ENCODE peak calls at places on chromosome 22, in seven cellular contexts. M is cortex of kidney, K is mesothelial cell of epicardium, S is glomerular endothelial cell, U is IMR-90, H is MM.1S, X is head of caudate nucleus. T is an unnamed sample.

GRCh38 chr22:49569286-49570031 is 258.2 kb downstream of the BRD1 start:
- DNase-seq in K (no peak), S (no peak), U (no peak), X (no peak), H (no peak), M (no peak), T (no peak)

GRCh38 chr22:41028841-41029240 is 63.6 kb upstream of the EP300 start:
- DNase-seq in S (no peak), H (no peak), M (no peak), X (no peak), K (no peak), U (peak), T (peak)

GRCh38 chr22:29219881-29220670 is 14.4 kb downstream of the EMID1 start:
- DNase-seq in X (no peak), K (no peak), S (no peak), M (no peak), H (no peak), U (no peak), T (no peak)

GRCh38 chr22:19796169-19796568 is 35.6 kb downstream of the TBX1 start:
- DNase-seq in M (no peak), H (no peak), U (no peak), K (no peak), X (no peak), S (no peak), T (no peak)

GRCh38 chr22:23778576-23778900 is 5.9 kb downstream of the MMP11 start:
- DNase-seq in H (no peak), M (no peak), X (no peak), K (no peak), U (no peak), S (no peak), T (no peak)

GRCh38 chr22:37018815-37019308 is 385 bp downstream of the TST start:
- DNase-seq in U (peak), M (no peak), S (no peak), H (no peak), X (peak), K (peak), T (no peak)

GRCh38 chr22:23698673-23699235 is 7.9 kb downstream of the RGL4 start:
- DNase-seq in M (no peak), X (no peak), S (no peak), H (no peak), K (no peak), U (peak), T (no peak)

GRCh38 chr22:45295492-45295891 is 10.7 kb downstream of the UPK3A start:
- DNase-seq in M (no peak), X (no peak), U (no peak), S (no peak), H (no peak), K (no peak), T (no peak)

GRCh38 chr22:47192651-47193437 is 430.4 kb downstream of the TBC1D22A start:
- DNase-seq in S (no peak), M (no peak), X (no peak), H (no peak), K (no peak), U (no peak), T (no peak)

GRCh38 chr22:28547132-28547842 is 132.4 kb downstream of the TTC28 start:
- DNase-seq in S (no peak), H (no peak), U (peak), X (no peak), M (no peak), K (no peak), T (no peak)

GRCh38 chr22:40853330-40853729 is 3.1 kb downstream of the ST13 start:
- DNase-seq in H (no peak), X (no peak), S (no peak), U (no peak), M (no peak), K (no peak), T (no peak)

GRCh38 chr22:35197071-35197470 is 60.2 kb upstream of the HMGXB4 start:
- DNase-seq in U (no peak), H (no peak), S (no peak), M (no peak), X (no peak), K (no peak), T (no peak)

GRCh38 chr22:19942886-19943664 is 1.5 kb upstream of the TXNRD2 start:
- DNase-seq in H (no peak), K (no peak), S (no peak), M (no peak), U (peak), X (no peak), T (no peak)

GRCh38 chr22:32897400-32897799 is 95.9 kb downstream of the TIMP3 start:
- DNase-seq in K (no peak), M (no peak), X (no peak), S (no peak), H (no peak), U (peak), T (no peak)

GRCh38 chr22:36467042-36467810 is 14.2 kb downstream of the TXN2 start:
- DNase-seq in S (no peak), U (peak), X (no peak), H (no peak), M (no peak), K (no peak), T (no peak)

GRCh38 chr22:26642465-26643367 is 14.7 kb upstream of the MIAT start:
- DNase-seq in M (no peak), H (peak), U (no peak), K (no peak), X (no peak), S (no peak), T (no peak)

GRCh38 chr22:44394246-44395115 is 81.7 kb upstream of the SHISAL1 start:
- DNase-seq in H (no peak), M (no peak), U (no peak), S (no peak), X (no peak), K (no peak), T (no peak)

GRCh38 chr22:32410459-32410858 is 1.6 kb downstream of the RTCB start:
- DNase-seq in X (no peak), M (no peak), K (no peak), H (no peak), U (no peak), S (no peak), T (no peak)

GRCh38 chr22:37609240-37610152 is 862 bp downstream of the GGA1 start:
- DNase-seq in H (no peak), X (no peak), S (no peak), K (no peak), M (no peak), U (no peak), T (no peak)

GRCh38 chr22:20080776-20081654 is 974 bp downstream of the DGCR8 start:
- DNase-seq in H (peak), S (no peak), U (peak), M (no peak), X (no peak), K (no peak), T (no peak)

GRCh38 chr22:36928181-36928580 is 14.8 kb downstream of the CSF2RB start:
- DNase-seq in X (no peak), M (no peak), U (no peak), K (no peak), H (no peak), S (no peak), T (no peak)

GRCh38 chr22:39940757-39941305 is 19.4 kb upstream of the TMA7B start:
- DNase-seq in S (no peak), M (no peak), X (no peak), K (no peak), U (no peak), H (no peak), T (no peak)

GRCh38 chr22:42436402-42436801 is 4.2 kb upstream of the NFAM1 start:
- DNase-seq in H (no peak), S (no peak), M (no peak), K (no peak), U (no peak), X (no peak), T (no peak)

GRCh38 chr22:36026741-36027140 is 1.9 kb downstream of the RBFOX2 start:
- DNase-seq in S (no peak), H (no peak), X (no peak), K (no peak), M (no peak), U (peak), T (no peak)

GRCh38 chr22:31244044-31244942 is 32.2 kb downstream of the LIMK2 start:
- DNase-seq in S (no peak), X (no peak), H (no peak), U (peak), K (peak), M (no peak), T (no peak)

GRCh38 chr22:23684051-23684450 is 6.8 kb upstream of the RGL4 start:
- DNase-seq in X (no peak), U (no peak), K (no peak), S (no peak), M (no peak), H (no peak), T (no peak)

GRCh38 chr22:42938976-42939375 is 76.0 kb downstream of the PACSIN2 start:
- DNase-seq in K (no peak), U (no peak), M (no peak), X (no peak), H (no peak), S (no peak), T (no peak)

GRCh38 chr22:36010090-36010489 is 18.5 kb downstream of the RBFOX2 start:
- DNase-seq in U (no peak), H (no peak), X (no peak), S (no peak), M (no peak), K (no peak), T (no peak)

GRCh38 chr22:44782286-44782830 is 30.0 kb downstream of the ARHGAP8 start:
- DNase-seq in X (no peak), H (no peak), K (no peak), U (no peak), S (no peak), M (no peak), T (no peak)

GRCh38 chr22:46537221-46537945 is at the start of gene CELSR1:
- DNase-seq in S (no peak), K (peak), H (no peak), X (no peak), M (no peak), U (peak), T (no peak)

GRCh38 chr22:49197500-49197899 is 630.2 kb downstream of the BRD1 start:
- DNase-seq in S (no peak), H (no peak), M (no peak), X (peak), U (no peak), K (peak), T (no peak)

GRCh38 chr22:49965291-49966040 is 4.9 kb downstream of the PIM3 start:
- DNase-seq in K (no peak), H (peak), S (no peak), M (no peak), U (no peak), X (no peak), T (no peak)

GRCh38 chr22:48885919-48886305 is 941.8 kb downstream of the BRD1 start:
- DNase-seq in S (no peak), X (no peak), M (no peak), K (no peak), U (no peak), H (no peak), T (no peak)

GRCh38 chr22:27835446-27835845 is 33.9 kb upstream of the MN1 start:
- DNase-seq in U (peak), X (no peak), M (no peak), S (no peak), H (no peak), K (no peak), T (no peak)

GRCh38 chr22:33493476-33494205 is 426.6 kb downstream of the LARGE1 start:
- DNase-seq in X (no peak), M (no peak), S (no peak), U (no peak), H (no peak), K (no peak), T (no peak)

GRCh38 chr22:22556995-22557925 is 1.8 kb downstream of the PRAME start:
- DNase-seq in S (no peak), H (no peak), X (no peak), U (no peak), K (no peak), M (no peak), T (no peak)

GRCh38 chr22:38081941-38082828 is 1.8 kb downstream of the SLC16A8 start:
- DNase-seq in H (no peak), M (no peak), U (no peak), K (no peak), X (no peak), S (no peak), T (no peak)

GRCh38 chr22:21582801-21583740 is 15.6 kb downstream of the UBE2L3 start:
- DNase-seq in H (no peak), M (no peak), S (no peak), X (no peak), U (no peak), K (no peak), T (no peak)

T was measured in T-helper 2 cell.